ENCODE peak calls at places on chromosomes 3 and 15, in eight cellular contexts. One of them, this sample, is unnamed. For H3K27me3, the result is how much of the 10 kb centered on the place peaks cover.

GRCh38 chr3:13120246-13120927 is 47.2 kb upstream of the IQSEC1 start:
- DNase-seq in lower lobe of right lung: peak
- DNase-seq in colonic mucosa: no peak
- DNase-seq in fibroblast of lung: no peak
- DNase-seq in BJ: no peak
- DNase-seq in IMR-90: no peak
- DNase-seq in upper lobe of right lung: peak
- DNase-seq in cardiac muscle cell: no peak
- DNase-seq in this sample: no peak

GRCh38 chr3:159929181-159929893 is 59.3 kb upstream of the IL12A start:
- DNase-seq in upper lobe of right lung: no peak
- DNase-seq in cardiac muscle cell: peak
- DNase-seq in IMR-90: peak
- DNase-seq in BJ: no peak
- DNase-seq in fibroblast of lung: peak
- DNase-seq in colonic mucosa: peak
- DNase-seq in lower lobe of right lung: peak
- DNase-seq in this sample: peak

GRCh38 chr3:152403632-152404066 is 134.9 kb downstream of the MBNL1 start:
- DNase-seq in upper lobe of right lung: peak
- DNase-seq in IMR-90: peak
- DNase-seq in BJ: no peak
- DNase-seq in lower lobe of right lung: peak
- DNase-seq in cardiac muscle cell: no peak
- DNase-seq in colonic mucosa: no peak
- DNase-seq in fibroblast of lung: peak
- DNase-seq in this sample: no peak

GRCh38 chr3:112647122-112647521 is 6.2 kb upstream of the CCDC80 start:
- DNase-seq in fibroblast of lung: peak
- DNase-seq in IMR-90: peak
- DNase-seq in lower lobe of right lung: no peak
- DNase-seq in upper lobe of right lung: no peak
- DNase-seq in BJ: no peak
- DNase-seq in cardiac muscle cell: peak
- DNase-seq in colonic mucosa: no peak
- DNase-seq in this sample: peak

GRCh38 chr15:51192560-51193280 is 98.0 kb upstream of the TNFAIP8L3 start:
- DNase-seq in colonic mucosa: peak
- DNase-seq in BJ: no peak
- DNase-seq in upper lobe of right lung: peak
- DNase-seq in lower lobe of right lung: peak
- DNase-seq in IMR-90: peak
- DNase-seq in cardiac muscle cell: peak
- DNase-seq in fibroblast of lung: peak
- DNase-seq in this sample: peak

GRCh38 chr3:10744098-10744465 is 71.9 kb upstream of the SLC6A11 start:
- DNase-seq in lower lobe of right lung: no peak
- DNase-seq in upper lobe of right lung: no peak
- DNase-seq in fibroblast of lung: no peak
- DNase-seq in colonic mucosa: no peak
- DNase-seq in BJ: no peak
- DNase-seq in cardiac muscle cell: no peak
- DNase-seq in IMR-90: no peak
- DNase-seq in this sample: no peak

GRCh38 chr3:127408022-127408683 is 120.3 kb upstream of the PRR20G start:
- DNase-seq in BJ: no peak
- DNase-seq in colonic mucosa: peak
- DNase-seq in upper lobe of right lung: no peak
- DNase-seq in cardiac muscle cell: no peak
- DNase-seq in fibroblast of lung: no peak
- DNase-seq in lower lobe of right lung: no peak
- DNase-seq in IMR-90: no peak
- DNase-seq in this sample: no peak

GRCh38 chr3:161700998-161701397 is 204.4 kb downstream of the OTOL1 start:
- DNase-seq in fibroblast of lung: no peak
- DNase-seq in IMR-90: no peak
- DNase-seq in BJ: no peak
- DNase-seq in upper lobe of right lung: no peak
- DNase-seq in lower lobe of right lung: no peak
- DNase-seq in cardiac muscle cell: no peak
- DNase-seq in colonic mucosa: no peak
- DNase-seq in this sample: no peak

GRCh38 chr15:79436037-79436780 is 4.1 kb downstream of the MINAR1 start:
- DNase-seq in IMR-90: peak
- DNase-seq in upper lobe of right lung: no peak
- DNase-seq in lower lobe of right lung: no peak
- DNase-seq in cardiac muscle cell: no peak
- DNase-seq in colonic mucosa: no peak
- DNase-seq in fibroblast of lung: no peak
- DNase-seq in BJ: no peak
- DNase-seq in this sample: no peak

GRCh38 chr3:10558726-10559125 is 53.3 kb upstream of the ATP2B2 start:
- DNase-seq in colonic mucosa: no peak
- DNase-seq in cardiac muscle cell: no peak
- DNase-seq in upper lobe of right lung: peak
- DNase-seq in fibroblast of lung: no peak
- DNase-seq in lower lobe of right lung: no peak
- DNase-seq in BJ: no peak
- DNase-seq in IMR-90: no peak
- DNase-seq in this sample: no peak

GRCh38 chr3:172341482-172342059 is 106.7 kb downstream of the GHSR start:
- DNase-seq in upper lobe of right lung: no peak
- DNase-seq in colonic mucosa: no peak
- DNase-seq in BJ: no peak
- DNase-seq in IMR-90: peak
- DNase-seq in fibroblast of lung: peak
- DNase-seq in lower lobe of right lung: no peak
- DNase-seq in cardiac muscle cell: peak
- DNase-seq in this sample: no peak

GRCh38 chr3:10437995-10438901 is 67.1 kb downstream of the ATP2B2 start:
- DNase-seq in BJ: peak
- DNase-seq in upper lobe of right lung: no peak
- DNase-seq in cardiac muscle cell: peak
- DNase-seq in lower lobe of right lung: no peak
- DNase-seq in colonic mucosa: no peak
- DNase-seq in fibroblast of lung: peak
- DNase-seq in IMR-90: peak
- DNase-seq in this sample: peak

GRCh38 chr3:186746008-186746407 is 28.8 kb downstream of the KNG1 start:
- DNase-seq in colonic mucosa: peak
- DNase-seq in BJ: peak
- DNase-seq in cardiac muscle cell: peak
- DNase-seq in upper lobe of right lung: peak
- DNase-seq in IMR-90: peak
- DNase-seq in lower lobe of right lung: peak
- DNase-seq in fibroblast of lung: peak
- DNase-seq in this sample: peak

DNA sequence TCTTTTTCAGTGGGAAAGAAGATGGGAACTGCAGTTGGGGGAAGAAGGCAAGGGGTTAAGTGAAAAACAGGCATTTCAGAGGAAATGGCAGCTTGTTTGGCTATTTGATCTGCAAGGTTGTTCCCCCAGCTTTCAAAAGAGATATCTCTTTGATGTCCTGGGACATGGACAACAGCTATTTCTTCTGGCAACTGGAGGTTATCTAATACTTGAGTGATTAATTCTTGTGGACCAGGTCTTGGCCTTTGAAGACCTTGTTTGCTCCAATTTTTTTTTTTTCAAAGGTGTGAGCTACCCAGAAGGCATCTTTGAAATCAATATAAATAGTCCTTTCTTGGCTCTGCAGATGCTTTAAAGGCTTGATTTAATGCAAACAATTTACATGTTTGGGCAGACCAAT is 51.5 kb downstream of the KATNBL1 start:
- DNase-seq in fibroblast of lung: no peak
- DNase-seq in lower lobe of right lung: no peak
- DNase-seq in cardiac muscle cell: no peak
- DNase-seq in BJ: no peak
- DNase-seq in upper lobe of right lung: no peak
- DNase-seq in IMR-90: no peak
- DNase-seq in colonic mucosa: no peak
- DNase-seq in this sample: no peak
- H3K4me3 ChIP-seq in fibroblast of lung: no peak
- H3K4me3 ChIP-seq in lower lobe of right lung: no peak
- H3K4me3 ChIP-seq in cardiac muscle cell: no peak
- H3K4me3 ChIP-seq in BJ: no peak
- H3K4me3 ChIP-seq in upper lobe of right lung: no peak
- H3K4me3 ChIP-seq in IMR-90: no peak
- H3K4me3 ChIP-seq in colonic mucosa: no peak
- H3K4me3 ChIP-seq in this sample: no peak

GRCh38 chr15:90529369-90530249 is at the start of gene CRTC3:
- DNase-seq in lower lobe of right lung: peak
- DNase-seq in fibroblast of lung: peak
- DNase-seq in colonic mucosa: peak
- DNase-seq in BJ: no peak
- DNase-seq in IMR-90: peak
- DNase-seq in cardiac muscle cell: peak
- DNase-seq in upper lobe of right lung: peak
- DNase-seq in this sample: no peak
- TF ChIP-seq CTCF in lower lobe of right lung: no peak
- TF ChIP-seq CTCF in fibroblast of lung: no peak
- TF ChIP-seq CTCF in colonic mucosa: no peak
- TF ChIP-seq CTCF in BJ: peak
- TF ChIP-seq CTCF in IMR-90: peak
- TF ChIP-seq CTCF in cardiac muscle cell: peak
- TF ChIP-seq CTCF in upper lobe of right lung: no peak
- TF ChIP-seq CTCF in this sample: no peak

DNA sequence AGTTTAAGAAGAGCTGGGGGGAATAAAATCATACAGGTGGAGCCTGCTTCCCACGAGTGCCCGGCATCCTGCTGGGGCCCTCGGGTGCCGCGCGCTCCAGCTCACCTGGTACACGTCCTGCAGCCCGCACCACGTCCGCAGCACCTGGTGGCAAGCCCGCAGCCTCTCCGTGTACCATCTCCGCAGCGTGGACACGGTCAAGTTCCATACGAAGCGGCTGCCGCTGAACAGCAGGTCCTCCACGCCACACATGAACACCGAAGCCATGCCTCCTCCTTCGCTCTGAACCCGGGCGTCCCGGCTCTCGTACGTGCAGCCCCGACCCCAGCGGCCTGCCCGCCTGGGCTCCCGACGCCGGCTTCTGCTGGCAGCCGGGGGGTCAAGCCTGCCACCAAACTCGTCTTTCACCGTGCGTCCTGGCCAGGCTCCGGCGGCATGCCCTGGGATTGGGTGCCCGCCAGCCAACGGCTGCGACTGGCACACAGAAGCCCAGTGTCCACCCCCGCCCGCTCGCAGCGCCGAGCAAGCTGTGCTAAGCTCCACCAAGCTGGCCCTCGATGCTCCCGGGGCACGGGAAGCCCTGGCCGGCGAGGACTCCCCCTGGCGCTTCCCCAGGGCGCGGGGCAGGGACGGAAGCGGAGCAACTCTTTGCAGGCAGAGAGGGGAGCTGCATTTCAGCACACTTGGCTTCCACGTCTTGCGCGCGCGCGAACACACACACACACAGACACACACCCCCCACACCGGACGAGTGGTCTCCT is at the start of gene FRMD4B:
- DNase-seq in lower lobe of right lung: peak
- DNase-seq in fibroblast of lung: peak
- DNase-seq in colonic mucosa: peak
- DNase-seq in cardiac muscle cell: peak
- DNase-seq in upper lobe of right lung: peak
- DNase-seq in BJ: no peak
- DNase-seq in IMR-90: no peak
- DNase-seq in this sample: no peak
- H3K27me3 ChIP-seq in lower lobe of right lung: under half
- H3K27me3 ChIP-seq in fibroblast of lung: under half
- H3K27me3 ChIP-seq in colonic mucosa: under half
- H3K27me3 ChIP-seq in cardiac muscle cell: under half
- H3K27me3 ChIP-seq in upper lobe of right lung: under half
- H3K27me3 ChIP-seq in BJ: under half
- H3K27me3 ChIP-seq in IMR-90: under half
- H3K27me3 ChIP-seq in this sample: under half

DNA sequence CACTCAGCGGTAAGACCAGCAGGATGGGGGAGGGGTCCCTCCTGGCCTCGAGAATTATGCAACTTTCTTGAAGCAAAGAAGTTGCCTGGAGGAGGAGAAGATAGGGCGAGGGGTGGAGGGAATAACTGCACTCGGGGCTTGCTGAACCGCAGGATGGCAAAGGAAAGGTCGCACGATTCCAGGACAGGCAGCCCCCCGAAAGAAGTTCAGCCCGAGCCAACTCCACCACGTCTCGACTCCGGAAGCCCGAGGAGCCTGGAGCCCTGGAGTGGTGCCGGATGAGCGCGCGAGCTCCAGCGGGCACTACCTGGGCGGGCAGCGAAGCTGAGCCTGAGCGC is 398 bp downstream of the WWTR1 start:
- DNase-seq in upper lobe of right lung: peak
- DNase-seq in fibroblast of lung: peak
- DNase-seq in cardiac muscle cell: peak
- DNase-seq in colonic mucosa: peak
- DNase-seq in lower lobe of right lung: peak
- DNase-seq in BJ: no peak
- DNase-seq in IMR-90: peak
- DNase-seq in this sample: no peak
- H3K4me3 ChIP-seq in upper lobe of right lung: peak
- H3K4me3 ChIP-seq in fibroblast of lung: peak
- H3K4me3 ChIP-seq in cardiac muscle cell: peak
- H3K4me3 ChIP-seq in colonic mucosa: peak
- H3K4me3 ChIP-seq in lower lobe of right lung: peak
- H3K4me3 ChIP-seq in BJ: peak
- H3K4me3 ChIP-seq in IMR-90: peak
- H3K4me3 ChIP-seq in this sample: peak

GRCh38 chr3:126081618-126082333 is 2.1 kb downstream of the SLC41A3 start:
- DNase-seq in IMR-90: peak
- DNase-seq in fibroblast of lung: peak
- DNase-seq in cardiac muscle cell: peak
- DNase-seq in upper lobe of right lung: no peak
- DNase-seq in colonic mucosa: no peak
- DNase-seq in BJ: no peak
- DNase-seq in lower lobe of right lung: no peak
- DNase-seq in this sample: no peak
- TF ChIP-seq CTCF in IMR-90: peak
- TF ChIP-seq CTCF in fibroblast of lung: peak
- TF ChIP-seq CTCF in cardiac muscle cell: peak
- TF ChIP-seq CTCF in upper lobe of right lung: peak
- TF ChIP-seq CTCF in colonic mucosa: peak
- TF ChIP-seq CTCF in BJ: peak
- TF ChIP-seq CTCF in lower lobe of right lung: peak
- TF ChIP-seq CTCF in this sample: peak

This sample was measured in AG04450.